ENCODE peak calls at places on chromosomes 16 and 17, in seven cellular contexts. G is hepatocyte, A is OCI-LY7, W is fibroblast of villous mesenchyme, P is pancreas, Y is ovary, L is WERI-Rb-1. J is an unnamed sample.

GRCh38 chr17:19768046-19768782 is 20.1 kb upstream of the ALDH3A1 start:
- DNase-seq in W (no peak), L (no peak), A (peak; percentile 77), Y (no peak), P (no peak), G (no peak), J (no peak)

GRCh38 chr16:84768061-84768797 is 51.6 kb upstream of the CRISPLD2 start:
- DNase-seq in Y (no peak), G (no peak), P (no peak), W (peak; percentile 62), A (no peak), L (no peak), J (no peak)

GRCh38 chr17:40356906-40357861 is 7.4 kb downstream of the GJD3 start:
- DNase-seq in W (no peak), Y (peak; percentile 46), G (no peak), A (no peak), L (no peak), P (no peak), J (no peak)

GRCh38 chr17:15342460-15342859 is 1.1 kb upstream of the TEKT3 start:
- DNase-seq in G (no peak), P (no peak), L (no peak), Y (no peak), W (peak; percentile 53), A (no peak), J (no peak)

GRCh38 chr16:17241264-17241835 is 229.4 kb downstream of the XYLT1 start:
- DNase-seq in W (no peak), Y (no peak), A (no peak), P (no peak), L (no peak), G (no peak), J (no peak)

GRCh38 chr17:44108440-44109311 is 14.8 kb downstream of the HDAC5 start:
- DNase-seq in W (peak; percentile 96), Y (peak; percentile 92), G (peak; percentile 91), P (no peak), L (peak; percentile 86), A (no peak), J (peak; percentile 97)

GRCh38 chr17:17951524-17951923 is 20.7 kb downstream of the TOM1L2 start:
- DNase-seq in P (no peak), Y (no peak), L (no peak), W (no peak), G (no peak), A (no peak), J (no peak)

GRCh38 chr16:31130899-31131298 is 4.6 kb downstream of the PRSS8 start:
- DNase-seq in Y (no peak), G (peak; percentile 81), L (no peak), W (no peak), A (no peak), P (peak; percentile 94), J (no peak)

GRCh38 chr16:50737420-50737959 is 4.4 kb upstream of the CYLD start:
- DNase-seq in Y (no peak), G (no peak), A (no peak), P (no peak), L (no peak), W (no peak), J (no peak)

GRCh38 chr17:66777689-66778225 is 57.2 kb upstream of the CACNG5 start:
- DNase-seq in Y (no peak), L (no peak), W (peak; percentile 3), P (no peak), G (peak; percentile 23), A (no peak), J (no peak)

GRCh38 chr16:1157639-1158455 is 4.9 kb downstream of the CACNA1H start:
- DNase-seq in Y (no peak), P (no peak), W (no peak), L (peak; percentile 87), G (no peak), A (no peak), J (no peak)

GRCh38 chr17:7328009-7328408 is 1.1 kb downstream of the NEURL4 start:
- DNase-seq in Y (no peak), P (no peak), L (no peak), W (no peak), G (no peak), A (no peak), J (no peak)

GRCh38 chr17:21129023-21129681 is 2.4 kb downstream of the DHRS7B start:
- DNase-seq in G (peak; percentile 32), Y (no peak), A (no peak), L (peak; percentile 36), W (peak; percentile 70), P (no peak), J (peak; percentile 22)

GRCh38 chr16:54987081-54987480 is 56.4 kb downstream of the IRX5 start:
- DNase-seq in G (no peak), L (no peak), P (no peak), A (no peak), W (no peak), Y (no peak), J (no peak)

GRCh38 chr17:43140396-43141332 is 15.5 kb upstream of the BRCA1 start:
- DNase-seq in L (no peak), G (no peak), Y (no peak), W (no peak), P (no peak), A (no peak), J (no peak)

GRCh38 chr17:75843577-75844529 is at the start of gene UNC13D:
- DNase-seq in Y (no peak), G (no peak), A (peak; percentile 57), L (peak; percentile 47), W (peak; percentile 25), P (no peak), J (peak; percentile 76)

GRCh38 chr16:85601730-85602401 is 11.3 kb upstream of the GSE1 start:
- DNase-seq in Y (no peak), G (no peak), W (peak; percentile 21), P (no peak), L (no peak), A (no peak), J (no peak)

GRCh38 chr16:30941600-30942420 is 7.1 kb upstream of the ORAI3 start:
- DNase-seq in A (peak; percentile 74), P (peak; percentile 74), L (peak; percentile 83), G (peak; percentile 89), Y (peak; percentile 67), W (peak; percentile 72), J (peak; percentile 80)

GRCh38 chr17:73350864-73351263 is 39.1 kb upstream of the CDC42EP4 start:
- DNase-seq in Y (no peak), L (no peak), P (no peak), G (no peak), W (no peak), A (no peak), J (no peak)

GRCh38 chr16:1929105-1929504 is 10.9 kb upstream of the HS3ST6 start:
- DNase-seq in G (no peak), L (peak; percentile 54), P (no peak), W (peak; percentile 41), A (peak; percentile 9), Y (peak; percentile 53), J (no peak)

GRCh38 chr17:54839022-54839806 is 61.4 kb upstream of the TOM1L1 start:
- DNase-seq in G (no peak), W (no peak), L (no peak), A (no peak), Y (no peak), P (no peak), J (no peak)

GRCh38 chr17:28896884-28897768 is at the start of gene FLOT2:
- DNase-seq in P (peak; percentile 60), Y (peak; percentile 71), A (peak; percentile 75), W (peak; percentile 64), L (peak; percentile 89), G (peak; percentile 85), J (peak; percentile 54)

GRCh38 chr17:69608808-69609494 is 194.5 kb downstream of the MAP2K6 start:
- DNase-seq in W (peak; percentile 91), P (no peak), G (peak; percentile 43), Y (no peak), A (no peak), L (no peak), J (no peak)

GRCh38 chr16:81496742-81497141 is 52.1 kb downstream of the CMIP start:
- DNase-seq in L (no peak), A (no peak), Y (no peak), W (no peak), G (no peak), P (no peak), J (no peak)

GRCh38 chr16:62036101-62036806 is at the start of gene CDH8:
- DNase-seq in A (no peak), P (no peak), L (no peak), W (no peak), Y (peak; percentile 19), G (peak; percentile 40), J (no peak)

DNA sequence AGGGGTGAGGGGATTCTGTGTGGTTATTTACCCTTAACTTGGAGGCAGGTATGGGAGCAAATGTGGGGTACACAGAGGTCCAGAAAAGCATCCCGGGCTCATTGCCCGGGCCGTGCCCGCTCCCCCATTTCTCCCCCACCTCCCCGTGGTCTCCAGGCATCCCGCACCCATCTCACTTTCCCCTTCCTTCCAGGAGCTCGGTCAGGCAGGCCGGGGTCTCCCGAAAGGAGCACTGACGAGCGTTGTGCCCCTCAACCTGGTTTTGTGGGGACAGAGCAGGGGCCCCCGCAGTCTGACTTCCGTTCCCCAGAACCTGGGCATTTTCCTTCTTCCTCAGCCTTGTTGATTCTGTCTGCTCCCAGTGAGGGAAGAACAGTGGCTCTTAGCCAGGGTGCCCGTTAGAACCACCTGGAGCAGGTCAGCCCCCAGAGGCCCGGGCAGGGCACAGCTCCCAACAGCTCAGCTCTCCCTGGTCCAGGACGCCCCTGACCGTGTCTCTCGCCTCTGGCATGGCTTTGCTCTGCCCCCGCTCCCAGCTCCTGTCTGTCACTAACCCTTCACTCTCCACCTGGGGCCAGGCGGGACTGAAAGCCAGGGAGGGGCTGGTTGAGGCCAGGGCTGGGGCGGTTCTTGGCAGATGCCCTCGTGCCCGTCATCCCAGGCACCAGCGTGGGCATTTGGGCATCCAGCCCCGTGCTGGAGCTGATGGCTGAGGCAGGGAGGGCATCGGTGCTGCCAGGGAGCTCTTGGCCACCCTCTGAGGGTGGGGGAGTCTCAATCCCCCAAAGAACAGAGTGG is 12.5 kb upstream of the NUDT16L1 start:
- DNase-seq in G (no peak), Y (peak; percentile 47), L (no peak), W (no peak), P (no peak), A (no peak), J (no peak)
- H3K4me3 ChIP-seq in G (no peak overlapping the region), Y (peak overlapping the region; percentile 31), L (no peak overlapping the region), W (peak overlapping the region; percentile 48), P (no peak overlapping the region), A (no peak overlapping the region), J (no peak overlapping the region)

GRCh38 chr17:27380551-27380950 is 75.7 kb upstream of the KSR1 start:
- DNase-seq in L (no peak), P (no peak), G (no peak), A (no peak), Y (no peak), W (no peak), J (no peak)
- H3K4me3 ChIP-seq in L (no peak overlapping the region), P (no peak overlapping the region), G (no peak overlapping the region), A (no peak overlapping the region), Y (peak overlapping the region; percentile 30), W (peak overlapping the region; percentile 43), J (peak overlapping the region; percentile 51)

DNA sequence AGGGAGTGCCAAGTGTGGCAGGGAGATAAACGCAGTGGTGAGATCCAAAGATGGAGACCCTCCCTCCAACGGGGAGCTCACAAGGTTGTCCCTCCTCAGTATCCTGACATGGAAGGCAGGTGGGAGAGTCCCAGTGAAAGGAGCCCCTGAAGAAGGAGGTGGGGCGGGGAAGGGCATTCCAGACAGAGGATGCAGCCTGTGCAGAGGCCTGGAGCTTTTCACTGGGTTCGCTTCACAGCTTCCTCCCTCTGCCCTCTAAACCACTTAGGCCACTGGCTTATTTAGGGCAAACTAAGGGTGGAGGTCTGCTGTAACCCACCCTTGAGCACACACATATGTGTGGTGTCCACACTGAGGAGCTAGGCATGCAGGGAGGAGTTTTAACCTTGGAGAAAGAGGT is 1.8 kb downstream of the GSG1L start:
- DNase-seq in G (no peak), W (no peak), L (no peak), A (no peak), Y (no peak), P (no peak), J (no peak)
- H3K4me3 ChIP-seq in G (no peak overlapping the region), W (no peak overlapping the region), L (no peak overlapping the region), A (no peak overlapping the region), Y (no peak overlapping the region), P (no peak overlapping the region), J (no peak overlapping the region)

GRCh38 chr17:49741692-49742076 is 22.2 kb downstream of the FAM117A start:
- DNase-seq in Y (no peak), A (no peak), L (peak; percentile 57), P (no peak), W (no peak), G (no peak), J (no peak)
- H3K4me3 ChIP-seq in Y (no peak overlapping the region), A (peak overlapping the region; percentile 62), L (no peak overlapping the region), P (no peak overlapping the region), W (no peak overlapping the region), G (no peak overlapping the region), J (no peak overlapping the region)